ENCODE peak calls at places on chromosome X, in seven cellular contexts. N, O, F, R, E, G and T are unnamed samples.

GRCh38 chrX:105822138-105823091 is at the start of gene NRK:
- DNase-seq in R (peak; percentile 51), N (peak; percentile 84), F (no peak), G (no peak), E (no peak), O (no peak), T (no peak)

GRCh38 chrX:40996886-40997530 is 88.2 kb upstream of the USP9X start:
- DNase-seq in O (no peak), F (peak; percentile 4), E (no peak), N (no peak), G (no peak), R (peak; percentile 37), T (no peak)

GRCh38 chrX:133926099-133926498 is 59.3 kb downstream of the GPC3 start:
- DNase-seq in E (no peak), F (no peak), R (no peak), N (no peak), G (no peak), O (no peak), T (no peak)

GRCh38 chrX:47160781-47161180 is 15.8 kb downstream of the RBM10 start:
- DNase-seq in N (no peak), F (no peak), G (no peak), R (no peak), E (no peak), O (no peak), T (no peak)

GRCh38 chrX:69070949-69071650 is 94.2 kb downstream of the PJA1 start:
- DNase-seq in O (no peak), G (no peak), E (no peak), F (no peak), N (no peak), R (no peak), T (no peak)

GRCh38 chrX:118755633-118756032 is 28.2 kb downstream of the IL13RA1 start:
- DNase-seq in F (no peak), O (no peak), E (no peak), G (no peak), N (no peak), R (no peak), T (no peak)

GRCh38 chrX:120428309-120428708 is 40.8 kb downstream of the LAMP2 start:
- DNase-seq in O (no peak), G (no peak), F (no peak), R (no peak), N (no peak), E (no peak), T (no peak)

GRCh38 chrX:132180929-132181328 is 38.3 kb downstream of the RAP2C start:
- DNase-seq in F (no peak), R (no peak), N (no peak), G (no peak), O (no peak), E (no peak), T (no peak)

GRCh38 chrX:10709276-10709675 is 88.9 kb upstream of the MID1 start:
- DNase-seq in N (no peak), R (no peak), E (no peak), O (no peak), G (no peak), F (no peak), T (no peak)

GRCh38 chrX:96372313-96373046 is 312.2 kb upstream of the DIAPH2 start:
- DNase-seq in R (peak; percentile 33), F (peak; percentile 32), O (peak; percentile 2), G (no peak), N (no peak), E (no peak), T (no peak)